ENCODE peak calls at places on chromosomes 4 and X, in five cellular contexts. T is hepatocyte, Z is PC-3, Y is adrenal gland, X is testis. D is an unnamed sample. For H3K27me3, the result is how much of the 10 kb centered on the place peaks cover.

GRCh38 chr4:163372035-163372434 is 28.3 kb downstream of the NPY5R start:
- DNase-seq in T (no peak), Z (no peak), Y (no peak), X (no peak), D (no peak)

GRCh38 chr4:7434141-7434765 is 477 bp downstream of the PSAPL1 start:
- DNase-seq in T (no peak), Z (no peak), Y (no peak), X (no peak), D (no peak)

GRCh38 chr4:98341309-98341708 is 80.1 kb downstream of the RAP1GDS1 start:
- DNase-seq in T (no peak), Z (no peak), Y (no peak), X (no peak), D (no peak)

GRCh38 chr4:93828332-93828829 is at the start of gene ATOH1:
- DNase-seq in T (peak), Z (no peak), Y (peak), X (peak), D (peak)

GRCh38 chr4:32189130-32189529 is 1469.0 kb downstream of the PCDH7 start:
- DNase-seq in T (no peak), Z (no peak), Y (no peak), X (no peak), D (no peak)

GRCh38 chr4:1172228-1172851 is at the start of gene SPON2:
- DNase-seq in T (peak), Z (no peak), Y (no peak), X (no peak), D (no peak)

GRCh38 chr4:154332681-154333421 is 158.7 kb downstream of the DCHS2 start:
- DNase-seq in T (peak), Z (no peak), Y (peak), X (peak), D (peak)

GRCh38 chr4:14180983-14181601 is 553.6 kb upstream of the BOD1L1 start:
- DNase-seq in T (peak), Z (peak), Y (no peak), X (no peak), D (no peak)

GRCh38 chr4:71415491-71415890 is 76.7 kb downstream of the SLC4A4 start:
- DNase-seq in T (no peak), Z (peak), Y (no peak), X (no peak), D (peak)

GRCh38 chrX:74090049-74090448 is 213.9 kb upstream of the ZCCHC13 start:
- DNase-seq in T (no peak), Z (no peak), Y (no peak), X (no peak), D (no peak)

GRCh38 chr4:176795441-176795840 is 2.7 kb upstream of the VEGFC start:
- DNase-seq in T (no peak), Z (no peak), Y (no peak), X (no peak), D (no peak)

GRCh38 chr4:26204911-26205368 is 115.9 kb upstream of the RBPJ start:
- DNase-seq in T (no peak), Z (no peak), Y (no peak), X (no peak), D (no peak)

GRCh38 chrX:131068945-131069719 is 11.0 kb downstream of the ARHGAP36 start:
- DNase-seq in T (peak), Z (peak), Y (no peak), X (peak), D (no peak)

GRCh38 chrX:118520206-118520857 is 24.7 kb downstream of the DOCK11 start:
- DNase-seq in T (no peak), Z (peak), Y (no peak), X (no peak), D (no peak)

GRCh38 chrX:148422531-148422930 is 77.9 kb upstream of the AFF2 start:
- DNase-seq in T (no peak), Z (no peak), Y (no peak), X (no peak), D (peak)

GRCh38 chrX:10042055-10042454 is 74.9 kb downstream of the CLDN34 start:
- DNase-seq in T (no peak), Z (no peak), Y (no peak), X (no peak), D (no peak)

GRCh38 chrX:20205927-20206708 is 60.6 kb downstream of the RPS6KA3 start:
- DNase-seq in T (no peak), Z (no peak), Y (no peak), X (no peak), D (no peak)

GRCh38 chrX:23662853-23663252 is 4.4 kb upstream of the PRDX4 start:
- DNase-seq in T (no peak), Z (no peak), Y (no peak), X (no peak), D (no peak)

GRCh38 chrX:150569155-150569477 is 695 bp downstream of the MTM1 start:
- DNase-seq in T (peak), Z (peak), Y (peak), X (no peak), D (no peak)

GRCh38 chr4:135274461-135274860 is 1072.9 kb upstream of the PABPC4L start:
- DNase-seq in T (no peak), Z (no peak), Y (no peak), X (no peak), D (no peak)

GRCh38 chrX:12702509-12703091 is 88.6 kb upstream of the PRPS2 start:
- DNase-seq in T (no peak), Z (peak), Y (no peak), X (peak), D (peak)

GRCh38 chrX:20481632-20482031 is 214.9 kb upstream of the RPS6KA3 start:
- DNase-seq in T (no peak), Z (no peak), Y (no peak), X (no peak), D (no peak)

GRCh38 chr4:3807861-3808521 is 41.8 kb downstream of the ADRA2C start:
- DNase-seq in T (no peak), Z (no peak), Y (no peak), X (no peak), D (no peak)

GRCh38 chr4:33886356-33886755 is 2358.0 kb downstream of the ARAP2 start:
- DNase-seq in T (no peak), Z (no peak), Y (no peak), X (no peak), D (no peak)

GRCh38 chrX:9906919-9907318 is 60.2 kb upstream of the CLDN34 start:
- DNase-seq in T (peak), Z (peak), Y (no peak), X (no peak), D (peak)

GRCh38 chr4:110184124-110184790 is 14.2 kb downstream of the ELOVL6 start:
- DNase-seq in T (no peak), Z (no peak), Y (no peak), X (no peak), D (peak)

GRCh38 chrX:97638621-97639020 is 754.9 kb downstream of the RPA4 start:
- DNase-seq in T (no peak), Z (no peak), Y (no peak), X (no peak), D (no peak)

GRCh38 chr4:142583708-142584107 is 262.4 kb downstream of the INPP4B start:
- DNase-seq in T (no peak), Z (no peak), Y (no peak), X (no peak), D (no peak)

GRCh38 chr4:7388627-7389026 is 46.1 kb downstream of the PSAPL1 start:
- DNase-seq in T (no peak), Z (no peak), Y (no peak), X (no peak), D (no peak)

GRCh38 chrX:28586891-28587635 is at the start of gene IL1RAPL1:
- DNase-seq in T (peak), Z (peak), Y (peak), X (peak), D (peak)
- H3K27me3 ChIP-seq in T (under half), Z (under half), Y (half or more), X (under half), D (under half)

GRCh38 chrX:25968920-25969319 is 169.2 kb upstream of the MAGEB18 start:
- DNase-seq in T (peak), Z (peak), Y (peak), X (peak), D (no peak)
- TF ChIP-seq CTCF in T (peak), Z (peak), Y (no peak), X (no peak), D (peak)

GRCh38 chrX:48697182-48697727 is 721 bp downstream of the SUV39H1 start:
- DNase-seq in T (no peak), Z (no peak), Y (no peak), X (no peak), D (no peak)
- H3K27ac ChIP-seq in T (no peak), Z (peak), Y (no peak), X (peak), D (peak)

GRCh38 chr4:8866828-8867623 is 4.6 kb downstream of the HMX1 start:
- DNase-seq in T (no peak), Z (no peak), Y (no peak), X (no peak), D (no peak)
- H3K27me3 ChIP-seq in T (half or more), Z (under half), Y (half or more), X (under half), D (half or more)

DNA sequence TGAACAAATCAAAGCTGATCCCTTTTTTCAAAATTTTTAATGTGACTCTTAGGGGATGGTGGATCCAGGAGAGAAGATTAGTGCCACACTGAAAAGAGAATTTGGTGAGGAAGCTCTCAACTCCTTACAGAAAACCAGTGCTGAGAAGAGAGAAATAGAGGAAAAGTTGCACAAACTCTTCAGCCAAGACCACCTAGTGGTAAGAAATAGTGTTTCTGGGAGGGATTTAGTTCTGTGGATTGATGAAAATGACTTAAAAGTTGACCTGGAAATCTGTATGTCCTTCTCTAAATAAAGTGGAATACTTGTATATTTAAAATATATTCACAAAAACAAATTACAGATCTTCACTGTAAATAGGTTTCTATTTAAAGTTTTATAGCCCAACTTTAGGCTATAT is 29.2 kb downstream of the NUDT9 start:
- DNase-seq in T (no peak), Z (no peak), Y (no peak), X (no peak), D (no peak)
- TF ChIP-seq CTCF in T (no peak), Z (peak), Y (no peak), X (no peak), D (peak)

GRCh38 chrX:72048515-72049455 is 82.9 kb downstream of the RTL5 start:
- DNase-seq in T (peak), Z (peak), Y (no peak), X (no peak), D (no peak)
- H3K27ac ChIP-seq in T (no peak), Z (no peak), Y (no peak), X (no peak), D (no peak)

GRCh38 chrX:124476562-124476961 is 130.2 kb downstream of the SH2D1A start:
- DNase-seq in T (no peak), Z (no peak), Y (no peak), X (no peak), D (no peak)

GRCh38 chrX:124475358-124475757 is 129.0 kb downstream of the SH2D1A start:
- DNase-seq in T (no peak), Z (no peak), Y (no peak), X (no peak), D (no peak)

DNA sequence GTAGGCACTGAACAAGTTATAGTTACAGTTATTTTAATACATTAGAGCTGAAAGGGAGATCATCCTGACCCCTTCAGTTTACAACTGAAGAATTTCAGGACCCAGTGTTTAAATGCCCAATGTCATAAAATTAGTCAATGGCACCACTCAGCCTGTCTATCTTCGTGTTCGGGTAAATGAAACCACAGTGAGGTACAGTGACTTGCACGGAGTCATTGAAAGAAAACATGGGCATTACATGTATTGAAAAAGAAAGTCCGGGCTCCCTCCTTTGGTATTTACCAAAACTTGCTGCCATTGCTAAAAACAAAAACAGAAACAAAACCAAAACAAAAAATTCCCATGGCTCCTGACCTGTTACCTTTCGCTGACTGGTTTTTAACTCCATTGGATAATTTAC is 131.7 kb downstream of the SH2D1A start:
- DNase-seq in T (no peak), Z (no peak), Y (no peak), X (no peak), D (no peak)
- H3K27me3 ChIP-seq in T (under half), Z (under half), Y (under half), X (under half), D (under half)

DNA sequence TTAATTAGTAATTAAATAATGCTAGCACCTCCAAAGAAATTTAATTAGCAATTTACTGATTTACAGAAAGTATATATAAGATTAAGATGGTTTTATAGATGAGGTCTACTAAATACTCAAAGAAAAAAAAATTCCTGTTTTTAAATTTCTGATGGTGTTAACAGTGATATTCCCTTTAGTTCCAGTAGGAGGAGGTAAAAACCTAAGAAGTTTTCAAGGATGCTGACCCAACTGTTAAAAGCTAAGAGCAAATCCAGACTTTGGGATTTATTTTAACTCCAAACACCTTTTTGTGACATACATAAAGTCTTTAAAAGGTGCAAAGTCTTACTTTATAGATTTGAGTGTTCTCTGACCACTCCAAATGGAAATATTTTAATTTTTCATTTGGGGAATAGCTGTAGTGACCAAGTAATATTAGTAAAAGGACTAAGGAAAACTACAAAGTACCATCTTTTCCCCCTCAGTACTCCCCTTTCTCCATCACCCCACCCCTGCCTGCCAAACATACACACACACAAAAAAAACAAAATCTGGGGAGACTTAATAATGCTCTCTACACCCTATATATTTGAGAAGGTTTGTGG is 34.2 kb upstream of the CSN1S1 start:
- DNase-seq in T (no peak), Z (peak), Y (no peak), X (no peak), D (no peak)
- TF ChIP-seq CTCF in T (peak), Z (peak), Y (no peak), X (no peak), D (peak)

DNA sequence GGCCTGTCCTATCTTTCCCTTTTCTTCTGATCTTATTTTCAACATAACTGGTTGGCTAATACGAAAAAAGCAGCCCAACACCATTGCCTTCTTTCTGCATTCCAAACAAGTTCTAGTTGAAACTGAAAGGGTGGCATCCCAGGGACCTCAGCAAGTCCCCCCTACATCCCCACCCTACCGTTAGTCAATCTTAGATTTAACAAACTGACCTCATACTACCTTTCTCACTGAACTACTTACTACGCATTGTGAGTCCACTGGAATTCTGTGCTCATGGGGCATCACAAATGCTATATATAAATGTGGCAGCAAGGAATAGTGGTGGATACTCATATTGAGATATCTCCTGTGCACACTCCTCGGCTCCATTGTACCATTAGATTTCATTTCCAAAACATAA is 33.1 kb upstream of the FGF5 start:
- DNase-seq in T (no peak), Z (no peak), Y (no peak), X (no peak), D (no peak)
- H3K27ac ChIP-seq in T (no peak), Z (no peak), Y (no peak), X (no peak), D (no peak)